ENCODE peak calls at places on chromosomes 1 and 21, in eight cellular contexts. V, X, P, F, D, J, N and O are unnamed samples.

GRCh38 chr1:178684542-178685000 is 40.5 kb upstream of the RALGPS2 start:
- DNase-seq in V (no peak), X (no peak), P (no peak), F (peak; percentile 93), D (no peak), J (no peak), N (no peak), O (no peak)

GRCh38 chr1:154856049-154856448 is 14.0 kb downstream of the KCNN3 start:
- DNase-seq in V (no peak), X (peak; percentile 66), P (no peak), F (no peak), D (no peak), J (no peak), N (no peak), O (no peak)

GRCh38 chr21:33608559-33608958 is 20.1 kb upstream of the DONSON start:
- DNase-seq in V (no peak), X (no peak), P (no peak), F (peak; percentile 75), D (no peak), J (no peak), N (no peak), O (no peak)

GRCh38 chr1:54742262-54742661 is 22.1 kb downstream of the PARS2 start:
- DNase-seq in V (peak; percentile 13), X (no peak), P (no peak), F (no peak), D (no peak), J (no peak), N (no peak), O (no peak)

GRCh38 chr1:176850871-176851270 is 313.6 kb downstream of the ASTN1 start:
- DNase-seq in V (no peak), X (no peak), P (no peak), F (no peak), D (no peak), J (no peak), N (no peak), O (no peak)

GRCh38 chr1:50109647-50110075 is 941 bp downstream of the ELAVL4 start:
- DNase-seq in V (no peak), X (no peak), P (no peak), F (no peak), D (peak; percentile 21), J (no peak), N (no peak), O (no peak)

GRCh38 chr1:13813398-13814012 is 113.5 kb downstream of the PRDM2 start:
- DNase-seq in V (no peak), X (peak; percentile 72), P (no peak), F (peak; percentile 4), D (peak; percentile 60), J (no peak), N (peak; percentile 32), O (no peak)

GRCh38 chr1:183590225-183591191 is at the start of gene NCF2:
- DNase-seq in V (no peak), X (no peak), P (peak; percentile 79), F (no peak), D (no peak), J (no peak), N (no peak), O (peak; percentile 98)

GRCh38 chr1:115620453-115620852 is 21.3 kb upstream of the VANGL1 start:
- DNase-seq in V (no peak), X (no peak), P (no peak), F (no peak), D (no peak), J (no peak), N (no peak), O (no peak)

GRCh38 chr1:115630342-115630741 is 11.4 kb upstream of the VANGL1 start:
- DNase-seq in V (no peak), X (no peak), P (no peak), F (no peak), D (no peak), J (no peak), N (no peak), O (no peak)

GRCh38 chr1:115620950-115621349 is 20.8 kb upstream of the VANGL1 start:
- DNase-seq in V (no peak), X (no peak), P (no peak), F (no peak), D (no peak), J (no peak), N (no peak), O (no peak)

GRCh38 chr1:115624859-115625258 is 16.9 kb upstream of the VANGL1 start:
- DNase-seq in V (no peak), X (no peak), P (no peak), F (no peak), D (no peak), J (no peak), N (no peak), O (no peak)
- TF ChIP-seq CTCF in V (no peak), X (peak; percentile 9), P (no peak), F (no peak), D (no peak), J (no peak), N (no peak), O (no peak)

GRCh38 chr21:16533692-16534407 is 804.1 kb downstream of the USP25 start:
- DNase-seq in V (peak; percentile 19), X (no peak), P (no peak), F (no peak), D (no peak), J (no peak), N (no peak), O (no peak)
- H3K4me3 ChIP-seq in V (peak overlapping the region; percentile 48), X (no peak overlapping the region), P (no peak overlapping the region), F (no peak overlapping the region), D (no peak overlapping the region), J (peak overlapping the region; percentile 45), N (peak overlapping the region; percentile 5), O (no peak overlapping the region)

GRCh38 chr1:115476616-115477015 is 138.6 kb upstream of the NGF start:
- DNase-seq in V (no peak), X (no peak), P (no peak), F (no peak), D (no peak), J (no peak), N (no peak), O (no peak)
- TF ChIP-seq CTCF in V (no peak), X (no peak), P (no peak), F (no peak), D (no peak), J (no peak), N (no peak), O (no peak)

DNA sequence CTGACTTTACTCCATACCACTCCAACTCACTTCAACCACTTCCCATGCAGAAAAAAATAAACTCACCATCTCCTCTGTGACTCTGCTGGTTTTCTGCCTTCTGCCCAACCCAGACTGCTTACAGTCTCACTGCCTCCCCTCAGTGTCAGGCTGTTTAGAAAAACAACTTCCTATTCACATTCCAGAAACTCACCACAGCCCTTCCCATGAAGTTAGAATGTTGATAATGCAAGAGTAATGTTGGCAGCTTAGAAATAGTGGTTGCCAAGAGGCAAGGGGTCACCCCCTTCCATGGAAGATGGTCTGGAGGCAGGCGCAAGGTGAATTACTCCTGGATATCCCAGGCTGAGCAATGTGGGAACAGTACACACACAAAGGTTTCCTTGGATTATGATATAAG is at the start of gene SELP:
- DNase-seq in V (no peak), X (no peak), P (no peak), F (peak; percentile 70), D (no peak), J (no peak), N (no peak), O (no peak)
- H3K4me3 ChIP-seq in V (no peak within 1 kb of the TSS), X (no peak within 1 kb of the TSS), P (no peak within 1 kb of the TSS), F (no peak within 1 kb of the TSS), D (no peak within 1 kb of the TSS), J (peak within 1 kb of the TSS; percentile 4), N (no peak within 1 kb of the TSS), O (no peak within 1 kb of the TSS)

GRCh38 chr1:224172229-224172628 is 10.8 kb upstream of the DEGS1 start:
- DNase-seq in V (no peak), X (no peak), P (no peak), F (no peak), D (no peak), J (no peak), N (no peak), O (no peak)

GRCh38 chr1:224178894-224179293 is 4.1 kb upstream of the DEGS1 start:
- DNase-seq in V (no peak), X (no peak), P (no peak), F (no peak), D (no peak), J (no peak), N (no peak), O (no peak)

GRCh38 chr1:224173523-224173922 is 9.5 kb upstream of the DEGS1 start:
- DNase-seq in V (no peak), X (no peak), P (no peak), F (no peak), D (no peak), J (no peak), N (no peak), O (no peak)

GRCh38 chr1:224177356-224177999 is 5.6 kb upstream of the DEGS1 start:
- DNase-seq in V (no peak), X (no peak), P (no peak), F (no peak), D (no peak), J (no peak), N (no peak), O (no peak)

DNA sequence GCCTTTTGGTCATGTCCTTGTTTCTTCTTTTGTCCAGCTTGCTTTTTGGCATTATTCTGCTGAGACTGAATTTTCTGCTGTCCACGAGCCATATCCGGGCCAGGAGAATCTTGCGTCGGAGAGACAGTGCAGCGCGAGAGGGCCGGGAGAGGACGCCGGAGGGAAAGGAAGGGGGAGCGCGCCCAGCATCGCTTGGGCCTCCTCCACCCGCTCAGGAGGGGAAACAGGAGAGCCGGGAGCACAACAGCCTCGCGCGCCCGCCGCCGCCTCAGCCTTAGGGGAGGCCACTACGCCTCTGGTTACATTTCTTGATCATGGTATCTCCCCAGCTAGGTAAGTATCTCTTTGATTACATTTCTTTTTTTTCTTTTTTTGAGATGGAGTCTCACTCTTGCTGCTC is 7.4 kb upstream of the DEGS1 start:
- DNase-seq in V (peak; percentile 21), X (peak; percentile 73), P (no peak), F (no peak), D (peak; percentile 16), J (no peak), N (no peak), O (no peak)
- TF ChIP-seq CTCF in V (no peak), X (no peak), P (no peak), F (no peak), D (no peak), J (no peak), N (no peak), O (no peak)